ENCODE peak calls at places on chromosomes 11 and 22, in five cellular contexts. O is SK-N-SH, F is mesendoderm, C is fibroblast of lung, N is neural progenitor cell. M is an unnamed sample.

GRCh38 chr22:43187171-43188099 is 501 bp upstream of the TTLL12 start:
- DNase-seq in F (peak; percentile 96), O (peak; percentile 92), C (peak; percentile 94), N (peak; percentile 96), M (peak; percentile 98)

GRCh38 chr11:17608830-17609229 is 61.8 kb downstream of the OTOG start:
- DNase-seq in N (no peak), O (no peak), F (no peak), C (no peak), M (no peak)

GRCh38 chr11:12684821-12685220 is 10.6 kb downstream of the TEAD1 start:
- DNase-seq in N (no peak), O (no peak), F (peak; percentile 80), C (no peak), M (no peak)

GRCh38 chr22:23834830-23835772 is 3.7 kb downstream of the DERL3 start:
- DNase-seq in O (peak; percentile 12), C (no peak), F (no peak), N (no peak), M (no peak)

GRCh38 chr11:32472226-32472625 is 36.9 kb upstream of the WT1 start:
- DNase-seq in N (no peak), O (no peak), C (no peak), F (no peak), M (no peak)

GRCh38 chr11:82547163-82547560 is 186.5 kb downstream of the FAM181B start:
- DNase-seq in C (no peak), N (peak; percentile 2), F (no peak), O (no peak), M (no peak)

GRCh38 chr11:82797595-82797971 is 63.9 kb upstream of the FAM181B start:
- DNase-seq in C (no peak), F (no peak), N (no peak), O (no peak), M (no peak)

GRCh38 chr11:65565624-65566453 is 4.4 kb upstream of the ZNRD2 start:
- DNase-seq in N (no peak), O (no peak), C (no peak), F (no peak), M (no peak)

GRCh38 chr22:23522642-23523251 is 57.3 kb downstream of the IGLL1 start:
- DNase-seq in C (no peak), O (peak; percentile 67), N (peak; percentile 42), F (peak; percentile 72), M (no peak)

GRCh38 chr11:111606986-111607385 is 4.7 kb downstream of the SIK2 start:
- DNase-seq in N (no peak), F (no peak), C (no peak), O (no peak), M (no peak)

GRCh38 chr11:82869657-82870056 is 30.6 kb downstream of the PRCP start:
- DNase-seq in O (no peak), C (peak; percentile 73), N (no peak), F (no peak), M (no peak)

GRCh38 chr11:74397531-74398243 is 546 bp downstream of the PGM2L1 start:
- DNase-seq in C (no peak), O (peak; percentile 69), F (peak; percentile 91), N (peak; percentile 59), M (peak; percentile 74)

GRCh38 chr11:35390737-35391682 is 28.3 kb downstream of the SLC1A2 start:
- DNase-seq in N (no peak), O (no peak), F (no peak), C (peak; percentile 86), M (no peak)

GRCh38 chr11:89235976-89236375 is 58.3 kb downstream of the TYR start:
- DNase-seq in C (no peak), O (no peak), N (no peak), F (no peak), M (no peak)

GRCh38 chr22:41620646-41621098 is at the start of gene DESI1:
- DNase-seq in N (no peak), F (peak; percentile 72), C (peak; percentile 12), O (no peak), M (no peak)

GRCh38 chr11:117528061-117528780 is 200.6 kb downstream of the CEP164 start:
- DNase-seq in C (no peak), N (no peak), O (peak; percentile 52), F (no peak), M (no peak)

GRCh38 chr11:43576834-43577521 is 103.6 kb upstream of the HSD17B12 start:
- DNase-seq in O (peak; percentile 71), C (peak; percentile 55), N (peak; percentile 93), F (peak; percentile 88), M (peak; percentile 95)

GRCh38 chr11:74570266-74571061 is 21.9 kb upstream of the POLD3 start:
- DNase-seq in N (peak; percentile 70), F (peak; percentile 64), C (peak; percentile 54), O (peak; percentile 70), M (peak; percentile 84)

GRCh38 chr22:38133331-38133730 is 22.8 kb upstream of the BAIAP2L2 start:
- DNase-seq in N (no peak), F (no peak), O (no peak), C (no peak), M (no peak)

GRCh38 chr11:128970598-128971190 is 28.0 kb upstream of the TP53AIP1 start:
- DNase-seq in F (no peak), C (no peak), O (no peak), N (no peak), M (no peak)

GRCh38 chr11:100939581-100939980 is 190.0 kb downstream of the PGR start:
- DNase-seq in C (peak; percentile 34), O (no peak), N (no peak), F (no peak), M (no peak)

GRCh38 chr11:134144744-134145143 is 75.9 kb downstream of the JAM3 start:
- DNase-seq in C (no peak), N (no peak), F (no peak), O (no peak), M (no peak)

GRCh38 chr11:116062526-116063171 is 558.4 kb upstream of the CADM1 start:
- DNase-seq in C (peak; percentile 0), N (no peak), O (peak; percentile 55), F (no peak), M (no peak)

GRCh38 chr22:30279389-30279788 is 9.9 kb downstream of the CASTOR1 start:
- DNase-seq in F (no peak), C (no peak), N (no peak), O (no peak), M (no peak)

GRCh38 chr11:86443415-86443814 is 68.7 kb downstream of the CCDC81 start:
- DNase-seq in O (no peak), C (no peak), N (no peak), F (no peak), M (no peak)

GRCh38 chr11:121452609-121453150 is at the start of gene SORL1-AS1:
- DNase-seq in F (peak; percentile 48), O (no peak), C (no peak), N (peak; percentile 10), M (no peak)

GRCh38 chr11:114026355-114026754 is 33.2 kb upstream of the ZBTB16 start:
- DNase-seq in C (peak; percentile 39), F (peak; percentile 83), N (peak; percentile 66), O (no peak), M (peak; percentile 74)

GRCh38 chr11:103897156-103897555 is 139.3 kb upstream of the DDI1 start:
- DNase-seq in C (no peak), N (no peak), F (no peak), O (no peak), M (no peak)
- H3K9ac ChIP-seq in C (no peak overlapping the region), N (no peak overlapping the region), F (no peak overlapping the region), O (no peak overlapping the region), M (no peak overlapping the region)

GRCh38 chr11:125768256-125769046 is 10.2 kb downstream of the PATE2 start:
- DNase-seq in O (no peak), C (no peak), F (peak; percentile 57), N (no peak), M (no peak)
- H3K4me1 ChIP-seq in O (peaks cover 11% of the 10 kb centered on the region), C (no peaks in the 10 kb centered on the region), F (no peaks in the 10 kb centered on the region), N (peaks cover 7% of the 10 kb centered on the region), M (peaks cover 9% of the 10 kb centered on the region)

GRCh38 chr11:123300874-123301695 is 106.0 kb upstream of the CLMP start:
- DNase-seq in N (no peak), C (peak; percentile 70), O (no peak), F (peak; percentile 84), M (no peak)

GRCh38 chr11:123299721-123300120 is 104.7 kb upstream of the CLMP start:
- DNase-seq in O (no peak), C (no peak), F (no peak), N (no peak), M (no peak)

GRCh38 chr11:123302751-123303195 is 107.7 kb upstream of the CLMP start:
- DNase-seq in N (peak; percentile 27), F (peak; percentile 59), C (peak; percentile 18), O (no peak), M (peak; percentile 53)

GRCh38 chr11:123303924-123304323 is 108.9 kb upstream of the CLMP start:
- DNase-seq in N (no peak), C (no peak), F (no peak), O (no peak), M (peak; percentile 48)

DNA sequence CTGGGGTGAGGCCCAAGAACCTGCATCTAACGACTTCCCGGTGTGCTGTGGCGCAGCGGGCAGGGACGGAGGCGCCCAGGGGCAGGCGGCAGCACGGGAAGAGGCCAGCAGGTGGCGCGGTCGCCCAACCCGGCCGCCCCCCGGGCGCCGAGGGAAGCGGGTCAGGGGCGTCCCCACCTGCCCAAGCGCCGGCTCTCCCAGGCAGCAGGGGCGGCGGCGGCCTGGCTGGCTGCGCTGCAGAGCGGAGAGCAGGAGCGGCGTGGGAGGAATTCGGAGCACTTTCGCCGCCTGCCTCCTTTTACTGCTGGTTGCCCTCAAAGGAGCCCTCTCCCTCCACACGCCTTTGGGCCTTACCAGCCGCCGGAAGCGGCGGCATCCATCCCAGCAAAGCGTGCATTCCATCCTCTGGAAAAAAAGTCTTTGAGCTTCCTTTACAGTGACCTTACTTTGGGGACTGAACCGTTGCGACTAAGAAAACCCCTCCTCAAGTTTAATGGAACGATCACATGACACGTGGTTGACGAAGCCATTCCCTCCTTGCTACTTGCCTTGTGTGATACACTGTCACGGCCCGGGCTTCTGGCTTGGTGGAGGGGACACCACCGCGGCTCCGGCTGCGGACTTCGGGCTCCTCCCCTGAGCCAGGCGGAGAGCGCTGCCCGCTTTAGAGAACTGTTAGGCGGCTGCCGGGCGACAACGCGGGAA is 106.8 kb upstream of the CLMP start:
- DNase-seq in N (peak; percentile 94), F (peak; percentile 89), C (no peak), O (peak; percentile 94), M (peak; percentile 93)
- H3K9ac ChIP-seq in N (no peak overlapping the region), F (peak overlapping the region; percentile 50), C (peak overlapping the region; percentile 26), O (no peak overlapping the region), M (no peak overlapping the region)

GRCh38 chr11:33552756-33553155 is 147.9 kb downstream of the C11orf91 start:
- DNase-seq in O (no peak), N (no peak), C (no peak), F (no peak), M (no peak)

GRCh38 chr11:33554219-33554618 is 146.4 kb downstream of the C11orf91 start:
- DNase-seq in O (no peak), N (no peak), F (no peak), C (no peak), M (no peak)

GRCh38 chr11:33545941-33546340 is 154.7 kb downstream of the C11orf91 start:
- DNase-seq in F (no peak), O (no peak), N (no peak), C (no peak), M (no peak)

GRCh38 chr11:33553486-33553885 is 147.1 kb downstream of the C11orf91 start:
- DNase-seq in F (peak; percentile 26), N (no peak), C (no peak), O (no peak), M (no peak)

DNA sequence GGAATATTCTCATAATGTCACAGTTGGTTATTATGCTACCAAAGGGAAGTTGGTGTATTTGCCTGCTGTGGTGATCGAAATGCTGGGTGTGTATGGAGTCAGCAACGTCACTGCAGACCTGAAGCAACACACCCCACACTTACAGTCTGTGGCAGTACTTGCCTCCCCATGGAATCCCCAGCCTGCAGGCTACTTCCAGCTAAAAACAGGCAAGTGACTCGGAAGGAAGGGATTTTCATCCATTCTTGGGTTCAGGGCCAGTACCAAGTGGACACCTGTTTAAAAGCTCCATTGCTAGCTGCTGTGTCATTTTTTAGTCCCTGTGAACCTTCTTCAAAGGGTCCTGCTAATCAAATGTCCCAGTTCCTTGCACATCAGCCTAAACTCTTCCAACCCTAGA is 149.6 kb downstream of the C11orf91 start:
- DNase-seq in C (no peak), O (no peak), F (no peak), N (no peak), M (no peak)
- H3K4me1 ChIP-seq in C (no peaks in the 10 kb centered on the region), O (peaks cover 20% of the 10 kb centered on the region), F (no peaks in the 10 kb centered on the region), N (no peaks in the 10 kb centered on the region), M (no peaks in the 10 kb centered on the region)

M was measured in endodermal cell.